ENCODE peak calls at places on chromosomes 7 and 10, in four cellular contexts. M, E, U and I are unnamed samples.

GRCh38 chr10:34816067-34817002 is 1.2 kb upstream of the PARD3 start:
- DNase-seq in M (peak; percentile 18), E (no peak), U (no peak), I (peak; percentile 44)

GRCh38 chr7:157445956-157446295 is 109.1 kb downstream of the DNAJB6 start:
- DNase-seq in E (no peak), U (no peak), M (no peak), I (no peak)

GRCh38 chr10:7354330-7355047 is 56.3 kb downstream of the SFMBT2 start:
- DNase-seq in M (no peak), E (peak; percentile 31), U (no peak), I (peak; percentile 78)

GRCh38 chr7:135743907-135744789 is 4.5 kb downstream of the FAM180A start:
- DNase-seq in M (no peak), E (no peak), U (no peak), I (no peak)

GRCh38 chr10:120387326-120387725 is 69.7 kb upstream of the PLPP4 start:
- DNase-seq in M (no peak), E (no peak), U (no peak), I (no peak)

GRCh38 chr10:124696446-124697392 is 47.5 kb downstream of the FAM53B start:
- DNase-seq in U (no peak), E (no peak), M (no peak), I (no peak)

GRCh38 chr7:26930845-26931244 is 66.5 kb upstream of the SKAP2 start:
- DNase-seq in E (no peak), M (no peak), U (no peak), I (no peak)

GRCh38 chr7:91066627-91067026 is 197.6 kb upstream of the FZD1 start:
- DNase-seq in E (no peak), M (no peak), U (no peak), I (no peak)

GRCh38 chr7:47813614-47814260 is 134.5 kb downstream of the PKD1L1 start:
- DNase-seq in U (no peak), M (no peak), E (no peak), I (no peak)

GRCh38 chr10:110353244-110354119 is 48.8 kb upstream of the SMNDC1 start:
- DNase-seq in M (peak; percentile 38), E (peak; percentile 8), U (no peak), I (peak; percentile 44)

GRCh38 chr7:141263508-141263907 is 189.6 kb downstream of the TMEM178B start:
- DNase-seq in U (no peak), M (no peak), E (no peak), I (no peak)

GRCh38 chr10:114374141-114374791 is 30.0 kb downstream of the AFAP1L2 start:
- DNase-seq in M (no peak), E (no peak), U (no peak), I (no peak)

GRCh38 chr7:94466516-94466915 is 43.1 kb upstream of the CASD1 start:
- DNase-seq in U (no peak), M (no peak), E (no peak), I (no peak)

GRCh38 chr7:140541176-140541512 is 61.8 kb upstream of the MKRN1 start:
- DNase-seq in E (no peak), M (no peak), U (no peak), I (no peak)

GRCh38 chr7:133091943-133092464 is 10.1 kb upstream of the CHCHD3 start:
- DNase-seq in E (no peak), M (no peak), U (no peak), I (no peak)

GRCh38 chr10:113068178-113068890 is 118.3 kb downstream of the TCF7L2 start:
- DNase-seq in M (no peak), E (no peak), U (no peak), I (no peak)

GRCh38 chr7:71486856-71487628 is 355.1 kb downstream of the GALNT17 start:
- DNase-seq in M (no peak), U (no peak), E (no peak), I (no peak)

GRCh38 chr7:143299840-143300239 is 11.7 kb downstream of the CASP2 start:
- DNase-seq in U (peak; percentile 36), E (peak; percentile 67), M (peak; percentile 73), I (peak; percentile 58)

GRCh38 chr7:131501422-131501821 is 55.0 kb downstream of the PODXL start:
- DNase-seq in E (no peak), U (no peak), M (no peak), I (no peak)

GRCh38 chr7:51645298-51645697 is 328.7 kb upstream of the COBL start:
- DNase-seq in U (no peak), M (no peak), E (no peak), I (no peak)

GRCh38 chr7:71972513-71972912 is 439.6 kb downstream of the CALN1 start:
- DNase-seq in M (no peak), U (no peak), E (no peak), I (no peak)

GRCh38 chr10:132994371-132994796 is 52.0 kb upstream of the CFAP46 start:
- DNase-seq in E (no peak), M (no peak), U (no peak), I (no peak)

GRCh38 chr7:157502701-157503111 is 165.9 kb downstream of the DNAJB6 start:
- DNase-seq in E (no peak), U (no peak), M (no peak), I (no peak)

GRCh38 chr7:69892790-69893189 is 294.5 kb downstream of the AUTS2 start:
- DNase-seq in U (no peak), E (no peak), M (no peak), I (no peak)

GRCh38 chr10:73908853-73909611 is 1.9 kb upstream of the PLAU start:
- DNase-seq in M (no peak), E (peak; percentile 91), U (peak; percentile 35), I (peak; percentile 93)

GRCh38 chr10:31602541-31603244 is 283.7 kb downstream of the ZEB1 start:
- DNase-seq in E (no peak), M (peak; percentile 61), U (no peak), I (peak; percentile 41)

GRCh38 chr7:150404785-150405583 is 25.9 kb downstream of the ZNF775 start:
- DNase-seq in U (peak; percentile 75), M (peak; percentile 80), E (peak; percentile 97), I (peak; percentile 84)

GRCh38 chr10:24451325-24451820 is 242.4 kb downstream of the KIAA1217 start:
- DNase-seq in U (no peak), M (no peak), E (no peak), I (no peak)

GRCh38 chr10:63253040-63253439 is 119.9 kb downstream of the NRBF2 start:
- DNase-seq in U (no peak), E (no peak), M (no peak), I (no peak)

GRCh38 chr10:24518981-24519597 is 204.6 kb downstream of the ARHGAP21 start:
- DNase-seq in M (peak; percentile 67), U (peak; percentile 53), E (peak; percentile 77), I (peak; percentile 67)

GRCh38 chr7:29309041-29309860 is 114.7 kb downstream of the CHN2 start:
- DNase-seq in M (no peak), E (no peak), U (peak; percentile 28), I (no peak)

GRCh38 chr7:90825779-90826178 is 229.7 kb downstream of the CDK14 start:
- DNase-seq in M (no peak), U (no peak), E (no peak), I (no peak)

GRCh38 chr7:117875566-117875965 is 2.3 kb upstream of the CTTNBP2 start:
- DNase-seq in U (no peak), E (no peak), M (peak; percentile 57), I (peak; percentile 8)

GRCh38 chr10:105827133-105827532 is 1186.0 kb downstream of the SORCS3 start:
- DNase-seq in M (no peak), E (no peak), U (no peak), I (no peak)

DNA sequence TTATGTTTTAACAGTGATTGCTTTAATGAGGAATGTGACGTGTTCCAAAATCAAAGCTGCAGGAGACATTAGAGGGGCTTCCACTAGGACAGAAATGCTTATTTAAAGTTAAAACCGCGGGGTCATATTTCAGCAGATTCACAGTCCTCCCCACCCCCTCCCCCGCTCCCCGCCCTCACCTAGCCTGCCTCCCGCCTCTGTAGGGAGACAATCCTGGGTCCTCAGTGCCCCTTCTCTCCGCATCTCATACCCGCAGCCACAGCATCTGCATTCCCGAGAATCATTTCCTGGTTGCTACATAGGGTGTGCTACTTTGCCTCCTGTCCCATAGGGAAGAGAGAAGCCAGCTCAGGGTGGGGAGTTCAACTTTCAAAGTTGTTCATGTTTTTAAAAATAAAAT is 3.1 kb upstream of the DRGX start:
- DNase-seq in M (no peak), U (no peak), E (no peak), I (no peak)
- TF ChIP-seq HMGXB4 in M (no peak), U (no peak), E (no peak), I (no peak)

GRCh38 chr7:17937506-17938115 is 2.7 kb downstream of the SNX13 start:
- DNase-seq in M (no peak), E (no peak), U (no peak), I (no peak)
- TF ChIP-seq MAX in M (no peak), E (no peak), U (no peak), I (no peak)

GRCh38 chr10:125795637-125796190 is 20.1 kb upstream of the MMP21 start:
- DNase-seq in E (no peak), M (no peak), U (no peak), I (no peak)

GRCh38 chr10:125797424-125797823 is 21.8 kb upstream of the MMP21 start:
- DNase-seq in E (no peak), M (no peak), U (no peak), I (no peak)

GRCh38 chr10:125792342-125793063 is 16.9 kb upstream of the MMP21 start:
- DNase-seq in U (peak; percentile 93), M (no peak), E (no peak), I (no peak)

GRCh38 chr10:125797999-125798662 is 22.5 kb upstream of the MMP21 start:
- DNase-seq in U (peak; percentile 79), E (no peak), M (no peak), I (no peak)

DNA sequence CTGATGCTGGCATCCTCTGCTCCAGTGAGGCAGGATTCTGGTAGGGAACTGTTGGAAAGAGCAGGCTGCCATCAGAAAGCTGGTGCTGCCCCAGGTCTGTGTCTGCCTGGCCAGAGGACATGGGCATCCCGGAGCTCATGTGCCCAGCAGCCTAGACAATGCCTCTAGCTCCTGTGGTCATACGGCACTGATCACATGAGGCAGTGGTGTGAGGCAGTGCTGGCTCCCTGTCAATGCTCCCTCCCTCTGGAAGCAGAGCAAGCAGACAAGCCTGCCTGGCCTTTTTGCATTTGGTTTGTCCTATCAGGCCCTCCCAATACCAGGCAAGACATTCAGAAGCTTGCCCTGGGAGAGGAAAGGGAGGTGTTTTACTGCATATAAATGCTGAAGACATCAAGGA is 19.5 kb upstream of the MMP21 start:
- DNase-seq in E (no peak), U (no peak), M (no peak), I (no peak)
- TF ChIP-seq HMGXB4 in E (no peak), U (no peak), M (no peak), I (no peak)

DNA sequence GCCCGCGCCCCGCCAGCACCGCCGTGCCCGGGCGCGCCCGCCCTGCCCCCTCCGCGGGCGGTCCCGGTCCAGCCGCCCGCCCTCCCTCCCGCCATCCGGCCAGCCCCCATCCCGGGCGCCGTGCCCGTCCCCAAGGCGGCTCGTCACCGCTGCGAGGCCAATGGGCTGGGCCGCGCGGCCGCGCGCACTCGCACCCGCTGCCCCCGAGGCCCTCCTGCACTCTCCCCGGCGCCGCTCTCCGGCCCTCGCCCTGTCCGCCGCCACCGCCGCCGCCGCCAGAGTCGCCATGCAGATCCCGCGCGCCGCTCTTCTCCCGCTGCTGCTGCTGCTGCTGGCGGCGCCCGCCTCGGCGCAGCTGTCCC is at the start of gene HTRA1:
- DNase-seq in U (no peak), M (peak; percentile 71), E (no peak), I (peak; percentile 63)
- TF ChIP-seq MAX in U (no peak), M (no peak), E (no peak), I (no peak)

GRCh38 chr7:35694784-35695627 is at the start of gene HERPUD2:
- DNase-seq in E (peak; percentile 97), U (peak; percentile 88), M (peak; percentile 94), I (peak; percentile 87)
- TF ChIP-seq HMGXB4 in E (no peak), U (peak; percentile 90), M (peak; percentile 99), I (no peak)